ENCODE peak calls at places on chromosomes 16 and 17, in six cellular contexts. One of them, this sample, is unnamed.

GRCh38 chr16:528111-529011 is 849 bp downstream of the CAPN15 start:
- DNase-seq in H1: no peak
- DNase-seq in SK-N-SH: peak; percentile 76
- DNase-seq in HCT116: no peak
- DNase-seq in K562: peak; percentile 79
- DNase-seq in GM12878: no peak
- DNase-seq in this sample: no peak

GRCh38 chr16:9155876-9156275 is 64.4 kb downstream of the HAPSTR1 start:
- DNase-seq in H1: no peak
- DNase-seq in SK-N-SH: no peak
- DNase-seq in HCT116: no peak
- DNase-seq in K562: no peak
- DNase-seq in GM12878: no peak
- DNase-seq in this sample: no peak

GRCh38 chr16:84308120-84308519 is 13.4 kb downstream of the WFDC1 start:
- DNase-seq in H1: peak; percentile 86
- DNase-seq in SK-N-SH: peak; percentile 83
- DNase-seq in HCT116: peak; percentile 63
- DNase-seq in K562: peak; percentile 49
- DNase-seq in GM12878: no peak
- DNase-seq in this sample: no peak

GRCh38 chr17:41490620-41491019 is 910 bp upstream of the KRT36 start:
- DNase-seq in H1: no peak
- DNase-seq in SK-N-SH: no peak
- DNase-seq in HCT116: no peak
- DNase-seq in K562: no peak
- DNase-seq in GM12878: no peak
- DNase-seq in this sample: no peak

GRCh38 chr16:55021595-55022475 is 91.2 kb downstream of the IRX5 start:
- DNase-seq in H1: peak; percentile 63
- DNase-seq in SK-N-SH: no peak
- DNase-seq in HCT116: peak; percentile 67
- DNase-seq in K562: peak; percentile 86
- DNase-seq in GM12878: no peak
- DNase-seq in this sample: no peak

GRCh38 chr16:1089822-1090619 is 6.0 kb downstream of the C1QTNF8 start:
- DNase-seq in H1: no peak
- DNase-seq in SK-N-SH: no peak
- DNase-seq in HCT116: no peak
- DNase-seq in K562: peak; percentile 19
- DNase-seq in GM12878: no peak
- DNase-seq in this sample: no peak

GRCh38 chr16:50154369-50154947 is 1.4 kb downstream of the TENT4B start:
- DNase-seq in H1: no peak
- DNase-seq in SK-N-SH: peak; percentile 25
- DNase-seq in HCT116: no peak
- DNase-seq in K562: peak; percentile 25
- DNase-seq in GM12878: no peak
- DNase-seq in this sample: no peak

GRCh38 chr16:66923247-66923851 is 2.0 kb downstream of the RRAD start:
- DNase-seq in H1: no peak
- DNase-seq in SK-N-SH: no peak
- DNase-seq in HCT116: no peak
- DNase-seq in K562: no peak
- DNase-seq in GM12878: no peak
- DNase-seq in this sample: no peak

GRCh38 chr17:26765860-26766709 is 527.8 kb upstream of the WSB1 start:
- DNase-seq in H1: no peak
- DNase-seq in SK-N-SH: peak; percentile 3
- DNase-seq in HCT116: no peak
- DNase-seq in K562: no peak
- DNase-seq in GM12878: no peak
- DNase-seq in this sample: no peak

GRCh38 chr17:78899361-78900260 is 3.4 kb downstream of the CEP295NL start:
- DNase-seq in H1: peak; percentile 74
- DNase-seq in SK-N-SH: peak; percentile 62
- DNase-seq in HCT116: no peak
- DNase-seq in K562: no peak
- DNase-seq in GM12878: no peak
- DNase-seq in this sample: no peak

DNA sequence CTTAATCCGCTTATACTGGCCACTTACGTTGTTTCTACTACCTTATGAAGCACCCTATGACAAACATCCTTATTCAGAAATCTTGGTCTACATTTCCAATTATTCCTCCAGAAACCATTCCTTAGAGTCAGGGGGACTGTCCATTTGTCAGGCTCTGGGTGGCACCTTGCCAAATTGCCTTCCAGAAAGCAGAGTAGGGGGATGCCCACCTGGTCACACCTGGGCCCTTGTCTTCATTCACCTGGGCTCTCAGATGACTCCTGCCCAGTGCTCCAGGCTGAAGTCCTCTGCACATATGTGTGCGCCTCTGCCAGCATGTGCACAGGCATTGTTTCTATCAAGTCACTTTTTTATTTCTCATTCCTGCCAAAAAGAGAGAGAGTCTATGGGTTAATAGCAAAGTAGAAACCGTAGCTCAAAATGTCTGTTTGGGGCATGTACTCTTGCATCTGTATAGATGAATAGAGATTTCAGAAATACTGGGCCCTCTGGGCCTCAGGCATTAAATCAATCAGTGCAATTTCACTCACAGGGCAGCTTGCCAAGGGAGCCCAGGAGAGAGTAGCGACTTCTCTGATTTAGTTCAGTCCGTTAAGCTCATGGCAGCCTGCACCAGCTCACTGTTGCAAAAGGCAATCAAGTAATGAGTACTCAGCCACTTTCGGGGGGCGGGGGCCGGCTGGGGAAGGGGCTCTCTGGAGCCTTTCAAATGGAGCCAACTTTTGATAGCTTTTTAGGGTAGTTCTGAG is 104.7 kb downstream of the SOCS1 start:
- DNase-seq in H1: no peak
- DNase-seq in SK-N-SH: peak; percentile 64
- DNase-seq in HCT116: no peak
- DNase-seq in K562: no peak
- DNase-seq in GM12878: no peak
- DNase-seq in this sample: no peak
- TF ChIP-seq SIN3A in H1: no peak
- TF ChIP-seq SIN3A in SK-N-SH: no peak
- TF ChIP-seq SIN3A in HCT116: no peak
- TF ChIP-seq SIN3A in K562: no peak
- TF ChIP-seq SIN3A in GM12878: no peak
- TF ChIP-seq SIN3A in this sample: no peak

GRCh38 chr17:73952136-73952497 is 251.4 kb upstream of the RPL38 start:
- DNase-seq in H1: no peak
- DNase-seq in SK-N-SH: peak; percentile 64
- DNase-seq in HCT116: no peak
- DNase-seq in K562: no peak
- DNase-seq in GM12878: no peak
- DNase-seq in this sample: no peak

GRCh38 chr17:73953206-73954033 is 250.1 kb upstream of the RPL38 start:
- DNase-seq in H1: no peak
- DNase-seq in SK-N-SH: no peak
- DNase-seq in HCT116: no peak
- DNase-seq in K562: no peak
- DNase-seq in GM12878: no peak
- DNase-seq in this sample: no peak

GRCh38 chr17:73954981-73955380 is 248.5 kb upstream of the RPL38 start:
- DNase-seq in H1: no peak
- DNase-seq in SK-N-SH: no peak
- DNase-seq in HCT116: no peak
- DNase-seq in K562: no peak
- DNase-seq in GM12878: no peak
- DNase-seq in this sample: no peak

GRCh38 chr17:73950515-73950914 is 253.0 kb upstream of the RPL38 start:
- DNase-seq in H1: no peak
- DNase-seq in SK-N-SH: peak; percentile 50
- DNase-seq in HCT116: no peak
- DNase-seq in K562: no peak
- DNase-seq in GM12878: no peak
- DNase-seq in this sample: no peak

GRCh38 chr17:73952498-73953205 is 250.8 kb upstream of the RPL38 start:
- DNase-seq in H1: peak; percentile 73
- DNase-seq in SK-N-SH: peak; percentile 97
- DNase-seq in HCT116: no peak
- DNase-seq in K562: peak; percentile 11
- DNase-seq in GM12878: no peak
- DNase-seq in this sample: no peak
- TF ChIP-seq SIN3A in H1: no peak
- TF ChIP-seq SIN3A in SK-N-SH: no peak
- TF ChIP-seq SIN3A in HCT116: no peak
- TF ChIP-seq SIN3A in K562: no peak
- TF ChIP-seq SIN3A in GM12878: no peak
- TF ChIP-seq SIN3A in this sample: no peak

DNA sequence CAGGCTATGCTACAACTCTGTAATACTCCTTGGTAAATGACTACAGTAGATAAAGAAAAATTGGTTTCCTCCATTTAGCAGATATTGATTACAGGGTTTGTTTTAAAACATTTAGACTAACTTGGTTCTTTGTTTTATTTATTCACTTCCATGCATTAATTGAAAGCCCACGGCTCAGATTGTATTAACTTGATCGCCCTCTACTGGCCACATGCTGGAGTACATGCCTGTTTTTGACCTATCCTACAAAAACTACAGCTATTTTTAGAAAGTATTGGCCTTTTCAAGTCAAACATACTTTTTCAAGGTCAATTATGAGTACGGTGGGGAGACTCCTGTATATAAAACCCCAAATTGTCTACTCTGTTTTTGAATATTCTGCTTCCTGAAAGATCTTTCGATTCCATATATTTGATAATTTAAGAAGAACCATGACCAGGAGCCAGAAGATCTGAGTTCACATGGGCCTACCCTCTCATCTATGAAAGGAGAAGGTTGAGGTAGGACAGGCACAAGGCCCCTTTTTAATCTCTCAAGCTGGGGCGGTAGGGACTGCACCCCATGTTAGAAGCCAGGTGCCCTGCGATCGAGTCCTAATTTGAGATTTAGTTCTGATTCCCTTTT is 51.8 kb downstream of the CA10 start:
- DNase-seq in H1: peak; percentile 70
- DNase-seq in SK-N-SH: peak; percentile 69
- DNase-seq in HCT116: peak; percentile 19
- DNase-seq in K562: peak; percentile 41
- DNase-seq in GM12878: no peak
- DNase-seq in this sample: peak; percentile 13
- TF ChIP-seq SIN3A in H1: no peak
- TF ChIP-seq SIN3A in SK-N-SH: no peak
- TF ChIP-seq SIN3A in HCT116: no peak
- TF ChIP-seq SIN3A in K562: no peak
- TF ChIP-seq SIN3A in GM12878: no peak
- TF ChIP-seq SIN3A in this sample: no peak

DNA sequence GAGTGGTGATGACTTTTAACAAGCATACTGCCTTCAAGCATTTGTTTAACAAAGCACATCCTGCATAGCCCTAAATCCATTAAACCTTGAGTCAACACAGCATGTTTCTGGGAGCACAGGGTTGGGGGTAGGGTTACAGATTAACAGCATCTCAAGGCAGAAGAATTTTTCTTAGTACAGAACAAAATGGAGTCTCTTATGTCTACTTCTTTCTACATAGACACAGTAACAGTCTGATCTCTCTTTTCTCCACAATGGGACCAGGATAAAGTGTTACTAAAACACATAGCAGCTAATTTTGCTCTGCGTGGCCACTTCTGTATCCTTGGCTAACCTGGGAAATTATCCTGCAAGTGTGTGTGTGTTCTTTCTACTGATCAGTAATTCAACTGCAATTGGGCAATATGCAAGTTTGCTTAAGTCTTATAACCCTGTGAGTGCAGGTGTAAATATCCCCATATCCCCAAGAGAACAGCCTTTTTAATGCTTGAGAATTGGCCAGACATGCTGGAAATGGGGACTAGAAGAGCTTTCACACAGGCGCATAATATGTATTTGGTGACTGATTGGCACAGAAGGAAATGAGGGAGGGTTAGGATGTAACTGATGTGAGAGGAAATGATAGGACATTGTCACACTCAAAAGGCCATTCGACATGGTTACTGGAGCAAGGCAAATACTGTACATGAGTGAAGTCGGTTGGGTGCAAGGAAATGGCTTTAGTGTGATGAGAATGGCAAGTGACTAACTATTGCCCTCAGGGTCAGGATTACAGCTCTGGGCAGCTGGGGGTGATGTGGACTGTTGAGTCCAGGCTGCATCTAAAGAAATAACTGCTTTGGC is 10.8 kb upstream of the ANKS4B start:
- DNase-seq in H1: no peak
- DNase-seq in SK-N-SH: no peak
- DNase-seq in HCT116: no peak
- DNase-seq in K562: no peak
- DNase-seq in GM12878: no peak
- DNase-seq in this sample: no peak
- TF ChIP-seq SIN3A in H1: no peak
- TF ChIP-seq SIN3A in SK-N-SH: no peak
- TF ChIP-seq SIN3A in HCT116: no peak
- TF ChIP-seq SIN3A in K562: no peak
- TF ChIP-seq SIN3A in GM12878: no peak
- TF ChIP-seq SIN3A in this sample: no peak